ENCODE peak calls at places on chromosomes 4 and X, in six cellular contexts. N is brain microvascular endothelial cell, O is WERI-Rb-1, X is lower lobe of right lung, F is IMR-90, I is thoracic aorta. B is an unnamed sample.

GRCh38 chr4:113483131-113483530 is 278.4 kb downstream of the CAMK2D start:
- DNase-seq in X (no peak), N (no peak), I (no peak), O (no peak), F (no peak), B (no peak)

GRCh38 chrX:274904-275475 is 6.2 kb upstream of the PLCXD1 start:
- DNase-seq in N (no peak), O (peak), X (peak), F (no peak), I (no peak), B (no peak)

GRCh38 chrX:123267220-123267619 is 83.1 kb downstream of the GRIA3 start:
- DNase-seq in O (no peak), I (no peak), X (no peak), F (no peak), N (peak), B (no peak)

GRCh38 chr4:101853691-101854090 is 63.2 kb downstream of the BANK1 start:
- DNase-seq in O (no peak), N (no peak), X (no peak), F (no peak), I (no peak), B (no peak)

GRCh38 chr4:63169836-63170235 is 1239.4 kb downstream of the TECRL start:
- DNase-seq in N (no peak), F (no peak), I (no peak), X (no peak), O (peak), B (no peak)

GRCh38 chr4:76821661-76822060 is 76.3 kb downstream of the SOWAHB start:
- DNase-seq in N (no peak), I (no peak), F (peak), O (no peak), X (no peak), B (no peak)

GRCh38 chr4:96009720-96010119 is 169.8 kb downstream of the PDHA2 start:
- DNase-seq in I (no peak), N (no peak), X (no peak), O (no peak), F (no peak), B (no peak)

GRCh38 chr4:7165874-7166201 is 26.5 kb upstream of the SORCS2 start:
- DNase-seq in N (no peak), F (no peak), I (no peak), O (no peak), X (no peak), B (no peak)

GRCh38 chr4:25370242-25370641 is 6.8 kb upstream of the ANAPC4 start:
- DNase-seq in I (no peak), X (no peak), N (no peak), F (no peak), O (no peak), B (no peak)

GRCh38 chr4:182644326-182645050 is 272.7 kb downstream of the DCTD start:
- DNase-seq in N (peak), I (no peak), X (no peak), F (peak), O (no peak), B (no peak)

GRCh38 chr4:88900432-88900831 is 156.6 kb downstream of the FAM13A start:
- DNase-seq in I (no peak), F (peak), X (no peak), O (no peak), N (peak), B (no peak)

GRCh38 chr4:98873059-98873458 is 55.9 kb downstream of the EIF4E start:
- DNase-seq in X (no peak), N (peak), F (peak), O (no peak), I (no peak), B (no peak)

GRCh38 chr4:26197018-26197779 is 123.6 kb upstream of the RBPJ start:
- DNase-seq in O (no peak), X (no peak), N (peak), I (no peak), F (peak), B (peak)

GRCh38 chrX:20461576-20461975 is 194.9 kb upstream of the RPS6KA3 start:
- DNase-seq in F (peak), O (no peak), N (no peak), I (no peak), X (no peak), B (no peak)

GRCh38 chr4:161992317-161992716 is 171.5 kb downstream of the FSTL5 start:
- DNase-seq in O (no peak), N (no peak), F (no peak), I (no peak), X (no peak), B (no peak)

GRCh38 chr4:110793381-110793801 is 170.5 kb upstream of the PITX2 start:
- DNase-seq in N (peak), I (no peak), X (no peak), O (no peak), F (peak), B (no peak)

GRCh38 chrX:33840176-33840575 is 291.9 kb downstream of the FAM47A start:
- DNase-seq in F (no peak), O (no peak), N (no peak), X (no peak), I (no peak), B (no peak)

GRCh38 chr4:78032446-78032845 is 24.7 kb upstream of the FRAS1 start:
- DNase-seq in F (no peak), I (no peak), O (peak), N (no peak), X (no peak), B (no peak)

GRCh38 chr4:74628808-74629616 is 165.3 kb downstream of the BTC start:
- DNase-seq in N (no peak), I (no peak), X (no peak), O (no peak), F (peak), B (no peak)

GRCh38 chr4:59457576-59457975 is 1742.5 kb upstream of the ADGRL3 start:
- DNase-seq in I (no peak), N (no peak), X (no peak), O (no peak), F (no peak), B (no peak)

GRCh38 chr4:151204925-151205524 is 71.9 kb upstream of the PRSS48 start:
- DNase-seq in I (no peak), N (peak), O (no peak), F (no peak), X (no peak), B (no peak)

GRCh38 chr4:139085141-139085540 is 69.6 kb downstream of the NOCT start:
- DNase-seq in X (no peak), I (no peak), F (peak), N (no peak), O (no peak), B (no peak)

GRCh38 chrX:13440166-13440565 is 120.3 kb upstream of the ATXN3L start:
- DNase-seq in O (no peak), F (peak), X (no peak), I (no peak), N (no peak), B (no peak)

GRCh38 chr4:113831469-113831868 is 69.9 kb upstream of the CAMK2D start:
- DNase-seq in O (no peak), F (no peak), X (no peak), N (no peak), I (no peak), B (no peak)

GRCh38 chrX:17670874-17671273 is 66.4 kb upstream of the SCML1 start:
- DNase-seq in I (no peak), O (no peak), F (no peak), N (no peak), X (no peak), B (no peak)

GRCh38 chr4:120844528-120844921 is 78.0 kb downstream of the PRDM5 start:
- DNase-seq in F (no peak), N (no peak), I (no peak), X (no peak), O (no peak), B (no peak)

GRCh38 chrX:3271485-3272186 is 74.8 kb downstream of the MXRA5 start:
- DNase-seq in X (no peak), F (peak), O (no peak), N (peak), I (no peak), B (no peak)

GRCh38 chrX:40003982-40004535 is 93.7 kb downstream of the BCOR start:
- DNase-seq in I (no peak), F (no peak), N (no peak), X (no peak), O (no peak), B (no peak)

GRCh38 chr4:14178421-14178820 is 550.9 kb upstream of the BOD1L1 start:
- DNase-seq in I (no peak), X (no peak), F (peak), O (no peak), N (no peak), B (peak)

GRCh38 chrX:10620121-10620699 is at the start of gene MID1:
- DNase-seq in N (peak), X (peak), F (peak), O (peak), I (peak), B (no peak)

GRCh38 chr4:113064244-113064643 is 14.8 kb downstream of the ANK2 start:
- DNase-seq in X (no peak), I (no peak), O (peak), F (no peak), N (no peak), B (no peak)

GRCh38 chrX:139113682-139114081 is 402.2 kb upstream of the FGF13 start:
- DNase-seq in F (no peak), X (no peak), N (no peak), O (no peak), I (no peak), B (no peak)

GRCh38 chrX:154804957-154805695 is at the start of gene MPP1:
- DNase-seq in O (peak), I (no peak), N (peak), F (peak), X (peak), B (peak)

GRCh38 chr4:99821918-99822503 is 5.4 kb downstream of the DAPP1 start:
- DNase-seq in F (no peak), I (no peak), X (no peak), O (no peak), N (no peak), B (peak)

GRCh38 chr4:113773014-113773413 is 11.5 kb upstream of the CAMK2D start:
- DNase-seq in F (no peak), I (no peak), O (no peak), N (no peak), X (no peak), B (no peak)

GRCh38 chrX:9534686-9535085 is 69.8 kb downstream of the TBL1X start:
- DNase-seq in N (no peak), F (peak), I (no peak), O (no peak), X (no peak), B (no peak)

GRCh38 chr4:98394134-98394533 is 132.9 kb downstream of the RAP1GDS1 start:
- DNase-seq in F (peak), I (no peak), N (no peak), O (no peak), X (no peak), B (no peak)

DNA sequence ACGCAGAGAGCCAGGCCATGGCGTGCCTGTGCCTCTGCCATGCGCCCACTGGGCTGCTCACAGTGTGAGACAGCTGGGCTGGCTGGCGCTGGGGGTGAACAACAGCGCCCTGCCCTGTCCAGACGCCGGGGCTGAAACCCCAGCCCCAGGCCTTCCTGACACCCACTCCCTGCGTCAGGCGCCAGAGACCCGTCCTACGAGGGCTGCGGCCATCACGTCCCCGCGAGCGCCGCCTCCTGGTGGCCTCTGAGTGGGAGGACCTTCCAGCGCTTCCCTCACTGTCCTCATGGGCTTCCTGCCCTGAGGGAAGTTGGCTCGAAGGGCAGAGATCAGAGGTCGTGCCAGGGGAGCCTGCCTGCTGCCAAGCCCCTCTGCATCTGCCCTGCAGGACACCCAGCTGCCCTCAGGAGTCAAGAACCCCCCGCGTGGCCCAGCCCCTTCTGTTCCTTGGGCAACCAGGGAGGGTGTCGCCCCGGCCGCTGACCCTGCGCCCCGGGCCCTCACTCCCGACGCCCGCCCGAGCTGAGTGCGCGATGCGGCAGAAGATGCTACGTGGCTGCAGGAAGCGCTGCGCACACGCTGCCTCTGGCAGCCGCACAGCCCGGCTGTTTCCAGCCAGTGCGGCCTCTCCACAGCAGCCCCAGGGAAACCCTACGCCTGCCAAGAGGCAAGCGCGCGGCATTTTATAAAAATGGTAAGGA is 16.2 kb downstream of the NELFA start:
- DNase-seq in O (no peak), N (no peak), I (no peak), F (no peak), X (no peak), B (no peak)
- H3K4me3 ChIP-seq in O (no peak), N (peak), I (no peak), F (no peak), X (no peak), B (no peak)

GRCh38 chr4:168769416-168769815 is 240.6 kb downstream of the CBR4 start:
- DNase-seq in F (peak), I (no peak), N (peak), X (no peak), O (no peak), B (no peak)
- H3K27ac ChIP-seq in F (no peak), I (peak), N (peak), X (no peak), O (no peak), B (no peak)

GRCh38 chr4:3484057-3484973 is 21.2 kb downstream of the DOK7 start:
- DNase-seq in O (no peak), F (no peak), I (peak), X (no peak), N (no peak), B (no peak)
- H3K4me3 ChIP-seq in O (no peak), F (no peak), I (peak), X (no peak), N (no peak), B (no peak)

GRCh38 chrX:110222497-110223257 is 95.2 kb downstream of the AMMECR1 start:
- DNase-seq in O (no peak), X (no peak), I (no peak), F (no peak), N (no peak), B (no peak)

GRCh38 chrX:110224926-110225617 is 92.8 kb downstream of the AMMECR1 start:
- DNase-seq in I (no peak), N (no peak), O (no peak), F (no peak), X (no peak), B (no peak)

GRCh38 chrX:110228453-110228852 is 89.4 kb downstream of the AMMECR1 start:
- DNase-seq in O (no peak), X (no peak), I (no peak), N (no peak), F (no peak), B (no peak)

GRCh38 chrX:110226931-110227330 is 91.0 kb downstream of the AMMECR1 start:
- DNase-seq in X (no peak), N (no peak), I (no peak), F (peak), O (no peak), B (no peak)
- H3K27ac ChIP-seq in X (no peak), N (no peak), I (no peak), F (no peak), O (no peak), B (no peak)

DNA sequence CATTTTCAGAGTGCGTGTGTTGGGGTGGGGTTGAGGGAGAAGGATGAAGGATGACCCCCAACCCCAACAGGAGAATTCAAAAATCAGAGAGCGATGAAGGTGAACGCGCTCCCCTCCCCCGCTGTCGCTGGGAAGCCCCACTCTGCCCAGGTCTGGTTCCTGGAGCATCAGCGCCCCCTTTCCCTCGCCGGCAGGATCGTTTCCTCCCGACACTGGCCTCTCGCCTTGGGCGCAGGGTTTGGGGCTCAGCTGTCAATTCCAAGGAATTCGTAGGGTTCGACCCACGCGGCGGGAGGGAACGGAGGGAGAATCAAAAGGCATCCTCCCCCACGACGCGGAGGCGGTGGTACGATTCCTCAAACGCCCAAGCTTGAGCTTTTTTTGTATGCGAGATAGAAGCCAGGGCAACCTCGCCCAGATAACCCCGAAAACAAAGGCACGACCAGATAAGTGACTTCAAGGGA is 997 bp upstream of the PDGFRA start:
- DNase-seq in X (peak), F (peak), O (no peak), N (peak), I (no peak), B (no peak)
- H3K4me3 ChIP-seq in X (peak), F (peak), O (no peak), N (peak), I (peak), B (no peak)

DNA sequence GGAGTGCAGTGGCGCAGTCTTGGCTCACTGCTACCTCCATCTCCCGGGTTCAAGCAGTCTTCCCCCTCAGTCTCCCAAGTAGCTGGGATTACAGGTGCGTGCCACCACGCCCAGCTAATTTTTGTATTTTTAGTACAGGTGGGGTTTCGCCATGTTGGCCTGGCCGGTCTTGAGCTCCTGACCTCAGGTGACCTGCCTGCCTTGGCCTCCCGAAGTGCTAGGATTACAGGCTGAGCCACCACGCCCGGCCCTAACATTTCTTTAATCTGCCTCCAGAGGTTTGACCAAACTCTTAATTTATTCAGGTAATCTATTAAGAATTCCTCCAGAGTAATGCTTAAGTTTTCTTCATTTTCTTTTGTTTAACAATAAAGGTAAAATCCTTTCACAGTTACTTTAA is 171.0 kb downstream of the RAPGEF2 start:
- DNase-seq in I (no peak), X (no peak), F (no peak), N (no peak), O (peak), B (no peak)
- H3K27ac ChIP-seq in I (no peak), X (no peak), F (peak), N (peak), O (no peak), B (no peak)